ENCODE peak calls at places on chromosomes 12 and 14, in nine cellular contexts. O, G, B, C, Z, E, K, M and F are unnamed samples.

GRCh38 chr14:94227029-94227428 is 52.9 kb downstream of the PPP4R4 start:
- DNase-seq in O (no peak), G (peak), B (no peak), C (no peak), Z (peak), E (no peak), K (no peak), M (no peak), F (no peak)

GRCh38 chr12:50568338-50569155 is 63.8 kb downstream of the DIP2B start:
- DNase-seq in O (no peak), G (no peak), B (peak), C (no peak), Z (no peak), E (no peak), K (no peak), M (no peak), F (no peak)

GRCh38 chr14:100989924-100990323 is 86.4 kb upstream of the RTL1 start:
- DNase-seq in O (no peak), G (peak), B (no peak), C (no peak), Z (no peak), E (no peak), K (no peak), M (no peak), F (no peak)

GRCh38 chr12:10189653-10190052 is 10.8 kb downstream of the TMEM52B start:
- DNase-seq in O (peak), G (peak), B (no peak), C (no peak), Z (no peak), E (no peak), K (no peak), M (no peak), F (no peak)

GRCh38 chr12:50070314-50071060 is 13.1 kb downstream of the ASIC1 start:
- DNase-seq in O (peak), G (peak), B (peak), C (peak), Z (peak), E (peak), K (peak), M (peak), F (peak)

GRCh38 chr12:5081016-5081415 is 37.3 kb downstream of the KCNA5 start:
- DNase-seq in O (no peak), G (no peak), B (no peak), C (no peak), Z (no peak), E (no peak), K (peak), M (peak), F (peak)

GRCh38 chr14:23160924-23161522 is 22.4 kb downstream of the SLC7A8 start:
- DNase-seq in O (peak), G (peak), B (peak), C (no peak), Z (peak), E (no peak), K (peak), M (peak), F (peak)

GRCh38 chr14:106844608-106845285 is 1318.4 kb downstream of the TMEM121 start:
- DNase-seq in O (no peak), G (no peak), B (no peak), C (no peak), Z (no peak), E (peak), K (no peak), M (no peak), F (no peak)

GRCh38 chr14:49594347-49595089 is 4.2 kb upstream of the LRR1 start:
- DNase-seq in O (no peak), G (peak), B (peak), C (no peak), Z (no peak), E (no peak), K (no peak), M (no peak), F (no peak)

GRCh38 chr12:56029166-56029519 is 8.3 kb downstream of the IKZF4 start:
- DNase-seq in O (no peak), G (peak), B (peak), C (no peak), Z (no peak), E (no peak), K (no peak), M (no peak), F (no peak)

GRCh38 chr12:1500095-1500801 is 94.1 kb downstream of the FBXL14 start:
- DNase-seq in O (peak), G (peak), B (peak), C (no peak), Z (no peak), E (no peak), K (no peak), M (no peak), F (no peak)

GRCh38 chr12:29807125-29807524 is 23.4 kb upstream of the TMTC1 start:
- DNase-seq in O (peak), G (peak), B (peak), C (no peak), Z (no peak), E (no peak), K (no peak), M (no peak), F (no peak)

GRCh38 chr14:24398943-24399801 is at the start of gene NYNRIN:
- DNase-seq in O (no peak), G (peak), B (peak), C (no peak), Z (no peak), E (peak), K (peak), M (peak), F (peak)

GRCh38 chr14:60977848-60978247 is 3.0 kb downstream of the TRMT5 start:
- DNase-seq in O (peak), G (no peak), B (no peak), C (no peak), Z (no peak), E (no peak), K (no peak), M (no peak), F (no peak)

GRCh38 chr12:61574339-61574738 is 685.9 kb upstream of the USP15 start:
- DNase-seq in O (no peak), G (no peak), B (no peak), C (no peak), Z (no peak), E (no peak), K (no peak), M (no peak), F (no peak)

GRCh38 chr14:100734031-100734990 is 7.6 kb downstream of the DLK1 start:
- DNase-seq in O (no peak), G (no peak), B (no peak), C (no peak), Z (no peak), E (no peak), K (no peak), M (peak), F (peak)

GRCh38 chr12:71655907-71656306 is 7.7 kb downstream of the ZFC3H1 start:
- DNase-seq in O (no peak), G (no peak), B (no peak), C (no peak), Z (no peak), E (no peak), K (no peak), M (no peak), F (no peak)

GRCh38 chr12:131119936-131120335 is 166.2 kb downstream of the ADGRD1 start:
- DNase-seq in O (no peak), G (no peak), B (no peak), C (no peak), Z (no peak), E (no peak), K (no peak), M (no peak), F (no peak)

GRCh38 chr14:91202234-91202974 is 42.1 kb downstream of the GPR68 start:
- DNase-seq in O (no peak), G (peak), B (peak), C (no peak), Z (no peak), E (no peak), K (no peak), M (no peak), F (no peak)

GRCh38 chr14:65267856-65268255 is 144.7 kb upstream of the FUT8 start:
- DNase-seq in O (no peak), G (peak), B (no peak), C (no peak), Z (no peak), E (no peak), K (no peak), M (no peak), F (no peak)

GRCh38 chr12:123445388-123446344 is 9.2 kb upstream of the RILPL2 start:
- DNase-seq in O (peak), G (peak), B (no peak), C (no peak), Z (peak), E (no peak), K (no peak), M (no peak), F (no peak)

GRCh38 chr14:97058071-97058470 is 260.9 kb downstream of the VRK1 start:
- DNase-seq in O (no peak), G (no peak), B (no peak), C (no peak), Z (no peak), E (no peak), K (no peak), M (no peak), F (no peak)

GRCh38 chr12:104619305-104619704 is 162.6 kb downstream of the CHST11 start:
- DNase-seq in O (no peak), G (no peak), B (no peak), C (no peak), Z (no peak), E (no peak), K (no peak), M (no peak), F (no peak)

GRCh38 chr12:114835031-114835430 is 151.1 kb upstream of the TBX3 start:
- DNase-seq in O (no peak), G (peak), B (peak), C (no peak), Z (peak), E (no peak), K (no peak), M (no peak), F (no peak)

GRCh38 chr12:90695415-90695814 is 259.6 kb downstream of the CCER1 start:
- DNase-seq in O (no peak), G (no peak), B (peak), C (no peak), Z (no peak), E (no peak), K (no peak), M (no peak), F (no peak)

GRCh38 chr12:47276253-47277070 is 196.7 kb upstream of the AMIGO2 start:
- DNase-seq in O (peak), G (no peak), B (peak), C (no peak), Z (peak), E (peak), K (no peak), M (no peak), F (no peak)

GRCh38 chr14:24277606-24278321 is 6.4 kb upstream of the RABGGTA start:
- DNase-seq in O (no peak), G (no peak), B (no peak), C (no peak), Z (no peak), E (no peak), K (no peak), M (no peak), F (no peak)

GRCh38 chr14:92484132-92484823 is 29.3 kb upstream of the RIN3 start:
- DNase-seq in O (no peak), G (no peak), B (no peak), C (no peak), Z (no peak), E (no peak), K (no peak), M (peak), F (peak)

GRCh38 chr14:88798161-88798560 is 5.4 kb upstream of the EML5 start:
- DNase-seq in O (no peak), G (no peak), B (no peak), C (no peak), Z (no peak), E (no peak), K (peak), M (no peak), F (no peak)

GRCh38 chr14:95362180-95362494 is 42.4 kb upstream of the CLMN start:
- DNase-seq in O (no peak), G (no peak), B (no peak), C (no peak), Z (no peak), E (no peak), K (peak), M (peak), F (no peak)

GRCh38 chr12:19082365-19082911 is 47.1 kb upstream of the PLEKHA5 start:
- DNase-seq in O (no peak), G (no peak), B (no peak), C (no peak), Z (no peak), E (no peak), K (no peak), M (no peak), F (no peak)

GRCh38 chr12:131530427-131530826 is 180.5 kb upstream of the SFSWAP start:
- DNase-seq in O (no peak), G (no peak), B (no peak), C (no peak), Z (no peak), E (no peak), K (no peak), M (no peak), F (peak)

GRCh38 chr14:45902241-45902640 is 649.2 kb upstream of the MIS18BP1 start:
- DNase-seq in O (no peak), G (no peak), B (no peak), C (no peak), Z (no peak), E (no peak), K (no peak), M (no peak), F (no peak)

GRCh38 chr12:110084314-110085015 is 36.1 kb upstream of the C12orf76 start:
- DNase-seq in O (no peak), G (peak), B (no peak), C (no peak), Z (no peak), E (no peak), K (no peak), M (no peak), F (no peak)